ENCODE peak calls at places on chromosomes 5 and 9, in seven cellular contexts. V, X, K, F, H, M and T are unnamed samples.
A peak's percentile ranks its signal among the peaks of the same experiment; 100 is the strongest.

GRCh38 chr9:129989740-129990139 is 53.2 kb downstream of the FNBP1 start:
- DNase-seq in V (no peak), X (no peak), K (no peak), F (no peak), H (no peak), M (no peak), T (no peak)

GRCh38 chr5:135191084-135191826 is 157.2 kb upstream of the PITX1 start:
- DNase-seq in V (peak; percentile 92), X (no peak), K (peak; percentile 68), F (peak; percentile 73), H (peak; percentile 57), M (peak; percentile 90), T (peak; percentile 32)

GRCh38 chr5:178323541-178323865 is 90.9 kb upstream of the PHYKPL start:
- DNase-seq in V (no peak), X (no peak), K (no peak), F (no peak), H (no peak), M (no peak), T (no peak)

GRCh38 chr5:141637266-141637692 is 482 bp downstream of the RELL2 start:
- DNase-seq in V (peak; percentile 92), X (no peak), K (no peak), F (no peak), H (no peak), M (peak; percentile 86), T (no peak)

GRCh38 chr5:141434006-141434405 is 3.7 kb downstream of the PCDHGA12 start:
- DNase-seq in V (no peak), X (no peak), K (no peak), F (no peak), H (no peak), M (no peak), T (no peak)

GRCh38 chr9:83670381-83670780 is 37.4 kb downstream of the UBQLN1 start:
- DNase-seq in V (no peak), X (no peak), K (no peak), F (no peak), H (no peak), M (no peak), T (no peak)

GRCh38 chr5:65928341-65928752 is 2.0 kb downstream of the ERBIN start:
- DNase-seq in V (no peak), X (no peak), K (no peak), F (peak; percentile 33), H (no peak), M (no peak), T (no peak)

GRCh38 chr5:179150011-179150410 is 89.8 kb downstream of the ZNF354C start:
- DNase-seq in V (peak; percentile 53), X (no peak), K (no peak), F (no peak), H (no peak), M (no peak), T (no peak)

GRCh38 chr5:141681695-141682641 is at the start of gene ARAP3:
- DNase-seq in V (peak; percentile 96), X (no peak), K (peak; percentile 9), F (peak; percentile 92), H (peak; percentile 40), M (peak; percentile 91), T (peak; percentile 38)

GRCh38 chr5:176578391-176578808 is 29.3 kb downstream of the CDHR2 start:
- DNase-seq in V (no peak), X (no peak), K (peak; percentile 45), F (peak; percentile 43), H (peak; percentile 83), M (peak; percentile 77), T (no peak)

GRCh38 chr5:73726606-73727231 is 100.7 kb downstream of the ARHGEF28 start:
- DNase-seq in V (no peak), X (no peak), K (no peak), F (no peak), H (no peak), M (no peak), T (no peak)

GRCh38 chr9:27154923-27155322 is 45.9 kb downstream of the TEK start:
- DNase-seq in V (no peak), X (peak; percentile 2), K (no peak), F (peak; percentile 96), H (no peak), M (no peak), T (no peak)

GRCh38 chr5:34490501-34491250 is 165.5 kb upstream of the RAI14 start:
- DNase-seq in V (no peak), X (no peak), K (peak; percentile 40), F (no peak), H (no peak), M (no peak), T (no peak)

GRCh38 chr5:142508630-142509425 is 177.1 kb downstream of the FGF1 start:
- DNase-seq in V (no peak), X (no peak), K (no peak), F (no peak), H (no peak), M (no peak), T (no peak)

GRCh38 chr9:106860731-106861584 is 2.0 kb upstream of the ZNF462 start:
- DNase-seq in V (no peak), X (no peak), K (no peak), F (peak; percentile 54), H (no peak), M (peak; percentile 65), T (no peak)

GRCh38 chr9:106861585-106862114 is 1.3 kb upstream of the ZNF462 start:
- DNase-seq in V (no peak), X (no peak), K (no peak), F (peak; percentile 26), H (no peak), M (peak; percentile 43), T (no peak)

GRCh38 chr9:106857811-106858470 is 5.0 kb upstream of the ZNF462 start:
- DNase-seq in V (no peak), X (no peak), K (no peak), F (no peak), H (no peak), M (no peak), T (no peak)

GRCh38 chr9:106862115-106862945 is 636 bp upstream of the ZNF462 start:
- DNase-seq in V (no peak), X (no peak), K (no peak), F (peak; percentile 54), H (no peak), M (peak; percentile 73), T (no peak)

GRCh38 chr9:106859957-106860715 is 2.8 kb upstream of the ZNF462 start:
- DNase-seq in V (no peak), X (no peak), K (no peak), F (peak; percentile 46), H (peak; percentile 41), M (peak; percentile 54), T (no peak)
- TF ChIP-seq POLR2AphosphoS5 in V (peak; percentile 70), X (no peak), K (no peak), F (no peak), H (peak; percentile 57), M (no peak), T (no peak)

GRCh38 chr9:89323257-89323841 is 5.0 kb downstream of the SECISBP2 start:
- DNase-seq in V (no peak), X (no peak), K (no peak), F (no peak), H (no peak), M (peak; percentile 32), T (no peak)

GRCh38 chr9:89329917-89330316 is 11.6 kb downstream of the SECISBP2 start:
- DNase-seq in V (no peak), X (no peak), K (no peak), F (no peak), H (no peak), M (no peak), T (no peak)

GRCh38 chr9:89330513-89330912 is 12.2 kb downstream of the SECISBP2 start:
- DNase-seq in V (no peak), X (no peak), K (no peak), F (no peak), H (no peak), M (peak; percentile 67), T (no peak)

GRCh38 chr9:89325733-89326132 is 7.4 kb downstream of the SECISBP2 start:
- DNase-seq in V (no peak), X (no peak), K (no peak), F (no peak), H (no peak), M (no peak), T (no peak)

DNA sequence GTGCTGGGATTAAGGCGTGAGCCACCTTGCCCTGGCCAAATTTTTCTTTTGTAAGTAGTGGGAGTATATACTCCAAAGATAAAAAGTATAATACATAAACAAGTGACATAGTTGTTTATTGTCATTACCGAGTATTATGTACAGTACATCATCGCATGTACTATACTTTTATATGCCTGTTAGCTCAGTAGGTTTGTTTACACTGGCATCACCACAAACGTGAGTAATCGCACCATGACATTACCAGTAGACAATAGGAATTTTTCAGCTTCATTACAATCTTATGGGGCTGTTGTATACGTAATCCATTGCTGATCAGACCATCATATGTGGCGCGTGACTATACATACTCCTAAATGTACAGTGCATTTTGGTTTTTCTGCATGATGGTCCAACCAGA is 9.8 kb downstream of the SECISBP2 start:
- DNase-seq in V (no peak), X (no peak), K (no peak), F (no peak), H (no peak), M (no peak), T (no peak)
- TF ChIP-seq POLR2AphosphoS5 in V (no peak), X (no peak), K (no peak), F (no peak), H (no peak), M (no peak), T (no peak)

GRCh38 chr9:119963798-119964372 is 594.6 kb upstream of the BRINP1 start:
- DNase-seq in V (no peak), X (peak; percentile 94), K (peak; percentile 39), F (no peak), H (peak; percentile 33), M (peak; percentile 30), T (no peak)
- TF ChIP-seq POLR2AphosphoS5 in V (peak; percentile 27), X (peak; percentile 64), K (no peak), F (no peak), H (no peak), M (peak; percentile 54), T (no peak)

GRCh38 chr5:140217299-140218026 is 42.5 kb downstream of the CYSTM1 start:
- DNase-seq in V (no peak), X (no peak), K (no peak), F (no peak), H (no peak), M (no peak), T (no peak)

GRCh38 chr5:140213370-140213983 is 38.5 kb downstream of the CYSTM1 start:
- DNase-seq in V (no peak), X (no peak), K (no peak), F (no peak), H (no peak), M (no peak), T (no peak)

GRCh38 chr5:140214831-140215230 is 39.8 kb downstream of the CYSTM1 start:
- DNase-seq in V (no peak), X (no peak), K (no peak), F (no peak), H (no peak), M (no peak), T (no peak)

GRCh38 chr5:140219068-140219971 is 44.3 kb downstream of the CYSTM1 start:
- DNase-seq in V (no peak), X (no peak), K (peak; percentile 38), F (no peak), H (no peak), M (no peak), T (no peak)

DNA sequence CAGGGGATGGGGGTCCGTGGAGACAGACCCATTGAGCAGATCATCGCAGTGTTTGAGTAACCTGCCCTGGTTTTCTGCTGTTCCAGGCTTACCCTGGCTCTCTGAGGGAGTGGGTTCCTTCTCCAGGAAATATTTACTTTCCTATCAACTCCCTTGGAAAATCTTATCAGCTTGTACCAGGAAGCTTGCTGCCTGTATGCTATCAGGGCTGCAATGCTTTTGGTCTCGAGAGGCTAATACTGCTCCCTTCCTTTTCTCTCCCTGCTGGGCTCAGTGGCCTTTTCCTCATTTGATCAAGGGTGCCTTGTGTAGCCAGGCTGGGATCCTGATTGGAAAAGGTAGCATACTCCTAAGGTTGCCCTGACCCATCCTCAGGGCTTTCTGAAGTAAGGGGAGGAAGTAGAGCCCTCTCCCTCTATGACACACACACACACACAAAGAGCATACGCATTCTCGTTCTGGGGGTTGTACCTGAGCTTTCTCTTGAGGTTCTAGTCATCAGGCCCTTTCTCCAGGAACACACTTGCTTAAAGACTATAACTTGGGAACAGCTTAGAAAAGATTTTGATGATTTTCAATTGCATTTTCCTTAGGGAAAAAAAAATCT is 41.6 kb downstream of the CYSTM1 start:
- DNase-seq in V (no peak), X (no peak), K (no peak), F (peak; percentile 67), H (no peak), M (no peak), T (no peak)
- TF ChIP-seq POLR2AphosphoS5 in V (no peak), X (no peak), K (no peak), F (no peak), H (no peak), M (no peak), T (no peak)